ENCODE peak calls at places on chromosome 3, in five cellular contexts. H, D, K, A and P are unnamed samples.

GRCh38 chr3:150495563-150496168 is 50.6 kb downstream of the SERP1 start:
- DNase-seq in H (peak), D (peak), K (peak), A (no peak), P (peak)

GRCh38 chr3:46375814-46376213 is 5.1 kb downstream of the CCR5 start:
- DNase-seq in H (no peak), D (no peak), K (no peak), A (no peak), P (no peak)

GRCh38 chr3:142723968-142724681 is at the start of gene TRPC1:
- DNase-seq in H (peak), D (peak), K (peak), A (peak), P (peak)

GRCh38 chr3:39126532-39127071 is 19.1 kb downstream of the TTC21A start:
- DNase-seq in H (peak), D (no peak), K (no peak), A (no peak), P (no peak)

GRCh38 chr3:139745831-139746230 is 68.1 kb upstream of the NMNAT3 start:
- DNase-seq in H (peak), D (no peak), K (peak), A (no peak), P (no peak)

GRCh38 chr3:93969443-93969842 is 4.3 kb downstream of the PROS1 start:
- DNase-seq in H (peak), D (no peak), K (no peak), A (no peak), P (no peak)

GRCh38 chr3:117681619-117682018 is 972.0 kb downstream of the TUSC7 start:
- DNase-seq in H (peak), D (no peak), K (no peak), A (no peak), P (no peak)

GRCh38 chr3:193971268-193971751 is 164.6 kb upstream of the HES1 start:
- DNase-seq in H (peak), D (peak), K (no peak), A (no peak), P (no peak)